ENCODE peak calls at places on chromosomes 11 and 22, in six cellular contexts. B is NCI-H2107; D is iPS-NIHi11; T is activated naive CD8-positive, alpha-beta T cell treated with anti-CD3 and anti-CD28 coated beads, Interleukin-2, amount 50 U/mL, for 16 hours; O is dorsolateral prefrontal cortex; Z is anterior cingulate cortex. W is an unnamed sample.

GRCh38 chr11:72580648-72580950 is 93.6 kb downstream of the PDE2A start:
- DNase-seq in B (no peak), D (no peak), T (no peak), O (no peak), Z (no peak), W (no peak)

GRCh38 chr11:74749127-74749964 is 697 bp downstream of the RNF169 start:
- DNase-seq in B (no peak), D (peak), T (no peak), O (no peak), Z (peak), W (peak)

GRCh38 chr22:17065433-17065832 is 19.4 kb upstream of the IL17RA start:
- DNase-seq in B (no peak), D (no peak), T (no peak), O (no peak), Z (no peak), W (no peak)

GRCh38 chr11:1652442-1652777 is 22.8 kb downstream of the KRTAP5-5 start:
- DNase-seq in B (no peak), D (no peak), T (no peak), O (no peak), Z (no peak), W (no peak)

GRCh38 chr11:17556999-17557398 is 9.9 kb downstream of the OTOG start:
- DNase-seq in B (no peak), D (no peak), T (no peak), O (no peak), Z (no peak), W (no peak)

GRCh38 chr11:82907376-82907775 is 5.8 kb downstream of the DDIAS start:
- DNase-seq in B (no peak), D (no peak), T (no peak), O (no peak), Z (no peak), W (no peak)

GRCh38 chr11:47510231-47510630 is 42.7 kb downstream of the CELF1 start:
- DNase-seq in B (no peak), D (no peak), T (no peak), O (no peak), Z (no peak), W (peak)

GRCh38 chr11:35187996-35188395 is 49.0 kb downstream of the CD44 start:
- DNase-seq in B (no peak), D (no peak), T (no peak), O (no peak), Z (no peak), W (no peak)

GRCh38 chr11:86632499-86633269 is 39.7 kb downstream of the ME3 start:
- DNase-seq in B (no peak), D (peak), T (no peak), O (no peak), Z (no peak), W (no peak)

GRCh38 chr11:116782728-116783127 is 5.1 kb downstream of the ZPR1 start:
- DNase-seq in B (no peak), D (no peak), T (no peak), O (no peak), Z (no peak), W (no peak)

GRCh38 chr11:102653744-102654291 is 28.7 kb upstream of the MMP20 start:
- DNase-seq in B (no peak), D (no peak), T (no peak), O (no peak), Z (no peak), W (no peak)

GRCh38 chr11:126163074-126163700 is 48.3 kb downstream of the RPUSD4 start:
- DNase-seq in B (no peak), D (no peak), T (no peak), O (no peak), Z (no peak), W (no peak)

GRCh38 chr11:75872887-75873416 is 57.9 kb downstream of the UVRAG start:
- DNase-seq in B (no peak), D (no peak), T (no peak), O (no peak), Z (no peak), W (no peak)

GRCh38 chr11:125942771-125943428 is 2.9 kb upstream of the VSIG10L2 start:
- DNase-seq in B (no peak), D (no peak), T (no peak), O (no peak), Z (no peak), W (no peak)

GRCh38 chr11:132864811-132865576 is 667.3 kb downstream of the OPCML start:
- DNase-seq in B (no peak), D (peak), T (no peak), O (no peak), Z (no peak), W (no peak)

GRCh38 chr11:20353829-20354434 is 9.6 kb upstream of the HTATIP2 start:
- DNase-seq in B (no peak), D (peak), T (no peak), O (no peak), Z (no peak), W (peak)

GRCh38 chr11:57793711-57794110 is 32.1 kb downstream of the CTNND1 start:
- DNase-seq in B (no peak), D (no peak), T (no peak), O (no peak), Z (no peak), W (no peak)

GRCh38 chr11:28756977-28757376 is 648.8 kb downstream of the METTL15 start:
- DNase-seq in B (no peak), D (no peak), T (no peak), O (no peak), Z (no peak), W (no peak)

GRCh38 chr22:45750626-45751025 is 79.0 kb downstream of the ATXN10 start:
- DNase-seq in B (no peak), D (no peak), T (no peak), O (no peak), Z (no peak), W (no peak)

GRCh38 chr11:116386118-116386699 is 386.6 kb downstream of the BUD13 start:
- DNase-seq in B (no peak), D (no peak), T (no peak), O (no peak), Z (no peak), W (no peak)

GRCh38 chr11:6598555-6598954 is 4.9 kb downstream of the RRP8 start:
- DNase-seq in B (no peak), D (no peak), T (no peak), O (no peak), Z (no peak), W (no peak)

GRCh38 chr11:93251922-93252321 is 54.1 kb upstream of the SLC36A4 start:
- DNase-seq in B (no peak), D (no peak), T (no peak), O (no peak), Z (no peak), W (peak)

GRCh38 chr22:38005943-38006342 is 21.6 kb upstream of the SOX10 start:
- DNase-seq in B (no peak), D (no peak), T (no peak), O (no peak), Z (no peak), W (no peak)

GRCh38 chr11:10134975-10135481 is 159.0 kb downstream of the SBF2 start:
- DNase-seq in B (no peak), D (no peak), T (no peak), O (no peak), Z (no peak), W (no peak)